ENCODE peak calls at places on chromosomes 3 and 15, in four cellular contexts. B, G, V and C are unnamed samples.

GRCh38 chr3:14244521-14244920 is 65.9 kb downstream of the LSM3 start:
- DNase-seq in B (no peak), G (no peak), V (no peak), C (no peak)

GRCh38 chr15:96213896-96214295 is 116.6 kb upstream of the NR2F2 start:
- DNase-seq in B (no peak), G (no peak), V (no peak), C (no peak)

GRCh38 chr15:43105077-43105769 is 615 bp downstream of the UBR1 start:
- DNase-seq in B (no peak), G (no peak), V (no peak), C (peak; percentile 65)

GRCh38 chr15:78193731-78194567 is 40.4 kb downstream of the ACSBG1 start:
- DNase-seq in B (no peak), G (no peak), V (no peak), C (no peak)

GRCh38 chr3:125129512-125129962 is 73.7 kb upstream of the HEG1 start:
- DNase-seq in B (no peak), G (peak; percentile 85), V (no peak), C (no peak)

GRCh38 chr3:10299679-10300078 is 6.9 kb upstream of the GHRL start:
- DNase-seq in B (no peak), G (no peak), V (peak; percentile 11), C (no peak)

GRCh38 chr3:102614580-102614979 is 179.8 kb downstream of the ZPLD1 start:
- DNase-seq in B (no peak), G (no peak), V (no peak), C (no peak)

GRCh38 chr3:24595801-24596200 is 101.2 kb upstream of the THRB start:
- DNase-seq in B (no peak), G (no peak), V (no peak), C (no peak)

GRCh38 chr3:25038907-25039306 is 389.2 kb upstream of the RARB start:
- DNase-seq in B (no peak), G (no peak), V (no peak), C (no peak)